ENCODE peak calls at places on chromosomes 3 and 15, in five cellular contexts. One of them, this sample, is unnamed.

GRCh38 chr15:88901713-88902490 is 6.6 kb upstream of the HAPLN3 start:
- DNase-seq in GM06990: no peak
- DNase-seq in AG10803: no peak
- DNase-seq in natural killer cell: no peak
- DNase-seq in HFFc6: no peak
- DNase-seq in this sample: no peak

GRCh38 chr15:84685304-84685703 is 27.3 kb upstream of the NMB start:
- DNase-seq in AG10803: peak
- DNase-seq in natural killer cell: no peak
- DNase-seq in HFFc6: peak
- DNase-seq in GM06990: no peak
- DNase-seq in this sample: no peak

GRCh38 chr3:110576962-110577361 is 494.7 kb upstream of the NECTIN3 start:
- DNase-seq in GM06990: no peak
- DNase-seq in natural killer cell: no peak
- DNase-seq in HFFc6: peak
- DNase-seq in AG10803: peak
- DNase-seq in this sample: peak

GRCh38 chr3:31250116-31250813 is 282.5 kb upstream of the STT3B start:
- DNase-seq in HFFc6: peak
- DNase-seq in natural killer cell: no peak
- DNase-seq in GM06990: no peak
- DNase-seq in AG10803: peak
- DNase-seq in this sample: no peak

GRCh38 chr3:126858887-126859286 is 124.0 kb upstream of the PLXNA1 start:
- DNase-seq in GM06990: no peak
- DNase-seq in natural killer cell: no peak
- DNase-seq in HFFc6: peak
- DNase-seq in AG10803: peak
- DNase-seq in this sample: peak

GRCh38 chr3:103947062-103947461 is 1419.6 kb upstream of the ALCAM start:
- DNase-seq in GM06990: no peak
- DNase-seq in HFFc6: no peak
- DNase-seq in AG10803: no peak
- DNase-seq in natural killer cell: no peak
- DNase-seq in this sample: no peak

GRCh38 chr3:178072391-178072790 is 463.8 kb upstream of the KCNMB2 start:
- DNase-seq in GM06990: no peak
- DNase-seq in AG10803: peak
- DNase-seq in natural killer cell: no peak
- DNase-seq in HFFc6: no peak
- DNase-seq in this sample: no peak

GRCh38 chr3:42071720-42072582 is 19.2 kb upstream of the TRAK1 start:
- DNase-seq in AG10803: peak
- DNase-seq in GM06990: no peak
- DNase-seq in HFFc6: peak
- DNase-seq in natural killer cell: no peak
- DNase-seq in this sample: peak

GRCh38 chr3:194141415-194142155 is 5.6 kb downstream of the HES1 start:
- DNase-seq in HFFc6: peak
- DNase-seq in GM06990: peak
- DNase-seq in natural killer cell: peak
- DNase-seq in AG10803: peak
- DNase-seq in this sample: peak

GRCh38 chr3:197333901-197334639 is 35.7 kb upstream of the DLG1 start:
- DNase-seq in HFFc6: no peak
- DNase-seq in GM06990: no peak
- DNase-seq in AG10803: no peak
- DNase-seq in natural killer cell: no peak
- DNase-seq in this sample: no peak

GRCh38 chr3:8644748-8645390 is at the start of gene SSUH2:
- DNase-seq in AG10803: no peak
- DNase-seq in GM06990: no peak
- DNase-seq in natural killer cell: no peak
- DNase-seq in HFFc6: no peak
- DNase-seq in this sample: no peak

GRCh38 chr3:194187543-194187942 is 51.6 kb downstream of the HES1 start:
- DNase-seq in HFFc6: no peak
- DNase-seq in GM06990: no peak
- DNase-seq in natural killer cell: no peak
- DNase-seq in AG10803: no peak
- DNase-seq in this sample: no peak

GRCh38 chr15:60989696-60990095 is 239.4 kb downstream of the RORA start:
- DNase-seq in natural killer cell: no peak
- DNase-seq in AG10803: no peak
- DNase-seq in HFFc6: peak
- DNase-seq in GM06990: no peak
- DNase-seq in this sample: no peak

GRCh38 chr3:69774029-69774428 is 34.8 kb downstream of the MITF start:
- DNase-seq in AG10803: no peak
- DNase-seq in natural killer cell: no peak
- DNase-seq in GM06990: no peak
- DNase-seq in HFFc6: no peak
- DNase-seq in this sample: no peak

DNA sequence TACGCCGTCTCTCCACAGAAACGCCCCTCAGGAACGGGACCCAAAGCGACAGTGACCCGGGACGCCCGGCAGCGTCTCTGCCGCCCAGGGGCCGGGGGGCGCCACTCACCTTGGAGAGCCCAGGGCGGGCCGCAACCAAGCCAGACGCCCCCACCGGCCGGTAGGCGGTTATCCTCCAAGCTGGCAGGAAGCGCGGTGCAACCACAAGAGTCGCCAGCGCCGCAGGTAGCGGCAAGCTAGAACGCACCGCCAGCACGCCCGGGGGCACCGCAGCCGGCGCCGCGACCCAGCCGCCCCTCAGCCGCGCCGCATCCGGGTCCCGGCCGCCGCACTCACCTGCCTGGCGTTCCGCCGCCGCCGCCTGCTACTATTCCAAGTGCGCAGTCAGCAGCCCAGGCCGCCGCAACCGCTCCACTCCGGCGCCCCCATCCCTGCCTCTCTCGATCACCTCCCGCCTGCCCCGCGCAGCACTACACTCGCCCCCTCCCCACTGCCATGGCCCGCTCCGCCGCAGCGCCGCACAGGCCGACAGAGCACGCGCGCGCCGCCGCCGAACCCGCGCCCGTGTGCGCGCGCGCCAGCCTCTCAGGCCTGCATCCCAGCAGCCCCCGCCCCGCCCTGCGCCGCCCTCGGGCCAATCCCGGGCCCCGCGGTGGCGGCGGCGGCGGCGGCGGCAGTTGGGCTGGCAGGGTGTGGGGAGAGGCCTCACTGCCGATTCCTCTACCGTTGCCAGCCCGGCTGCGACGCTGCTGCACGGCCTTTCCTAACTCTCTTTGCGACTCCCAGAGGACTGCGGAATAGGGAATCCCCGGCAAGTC is at the start of gene PIK3CB:
- DNase-seq in natural killer cell: peak
- DNase-seq in AG10803: peak
- DNase-seq in GM06990: peak
- DNase-seq in HFFc6: peak
- DNase-seq in this sample: peak
- TF ChIP-seq CTCF in natural killer cell: no peak
- TF ChIP-seq CTCF in AG10803: no peak
- TF ChIP-seq CTCF in GM06990: peak
- TF ChIP-seq CTCF in HFFc6: peak
- TF ChIP-seq CTCF in this sample: peak

GRCh38 chr3:148459931-148460513 is 237.7 kb upstream of the AGTR1 start:
- DNase-seq in HFFc6: peak
- DNase-seq in AG10803: peak
- DNase-seq in GM06990: no peak
- DNase-seq in natural killer cell: no peak
- DNase-seq in this sample: no peak
- TF ChIP-seq CTCF in HFFc6: peak
- TF ChIP-seq CTCF in AG10803: peak
- TF ChIP-seq CTCF in GM06990: peak
- TF ChIP-seq CTCF in natural killer cell: no peak
- TF ChIP-seq CTCF in this sample: no peak

GRCh38 chr3:87349833-87350232 is 73.4 kb upstream of the POU1F1 start:
- DNase-seq in GM06990: no peak
- DNase-seq in AG10803: no peak
- DNase-seq in HFFc6: no peak
- DNase-seq in natural killer cell: no peak
- DNase-seq in this sample: no peak

GRCh38 chr3:87354399-87354798 is 78.0 kb upstream of the POU1F1 start:
- DNase-seq in natural killer cell: no peak
- DNase-seq in AG10803: peak
- DNase-seq in HFFc6: no peak
- DNase-seq in GM06990: no peak
- DNase-seq in this sample: no peak

GRCh38 chr3:87351913-87352312 is 75.5 kb upstream of the POU1F1 start:
- DNase-seq in natural killer cell: no peak
- DNase-seq in HFFc6: no peak
- DNase-seq in AG10803: no peak
- DNase-seq in GM06990: no peak
- DNase-seq in this sample: no peak

DNA sequence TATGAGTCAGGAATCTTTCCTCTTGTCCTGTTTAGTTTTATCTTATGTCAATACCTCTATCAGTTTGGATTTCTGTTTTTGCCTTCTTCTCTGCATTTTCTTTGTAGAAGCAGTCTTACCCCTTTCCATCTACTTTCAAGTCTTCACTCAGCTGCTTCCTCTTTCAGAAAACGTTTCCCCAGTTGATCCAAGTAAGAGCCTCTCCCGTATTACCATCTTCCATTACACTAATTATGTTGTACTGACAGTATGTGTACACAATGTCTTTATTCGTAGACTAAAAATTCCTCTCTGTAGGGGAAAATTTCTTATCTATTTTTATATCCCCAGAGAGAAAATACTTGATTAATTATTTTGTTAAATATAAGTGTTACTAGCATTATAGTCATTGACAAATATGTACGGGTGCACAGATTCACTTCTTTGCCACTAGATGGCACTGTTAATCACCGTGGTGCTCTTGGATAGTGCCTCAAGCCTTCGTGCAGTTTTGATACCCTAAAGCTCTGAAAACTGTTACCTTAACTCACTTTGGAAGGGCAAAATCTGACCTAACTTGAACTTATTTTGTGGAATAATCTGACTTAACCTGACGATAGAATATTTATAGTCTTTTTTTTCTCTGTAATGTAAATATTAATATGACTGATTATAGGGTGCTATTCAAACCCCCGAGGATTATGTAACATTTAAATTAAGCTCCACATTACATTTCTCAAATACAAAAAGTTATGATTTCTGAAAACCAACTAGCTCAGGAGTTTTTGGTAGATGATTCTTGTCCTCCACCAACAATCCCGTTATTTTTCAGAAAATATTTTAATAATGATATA is 74.2 kb upstream of the POU1F1 start:
- DNase-seq in HFFc6: peak
- DNase-seq in GM06990: no peak
- DNase-seq in AG10803: peak
- DNase-seq in natural killer cell: no peak
- DNase-seq in this sample: peak
- TF ChIP-seq CTCF in HFFc6: peak
- TF ChIP-seq CTCF in GM06990: peak
- TF ChIP-seq CTCF in AG10803: peak
- TF ChIP-seq CTCF in natural killer cell: peak
- TF ChIP-seq CTCF in this sample: peak

GRCh38 chr3:47082519-47082918 is 81.4 kb downstream of the SETD2 start:
- DNase-seq in GM06990: peak
- DNase-seq in HFFc6: peak
- DNase-seq in AG10803: peak
- DNase-seq in natural killer cell: no peak
- DNase-seq in this sample: no peak
- TF ChIP-seq CTCF in GM06990: no peak
- TF ChIP-seq CTCF in HFFc6: no peak
- TF ChIP-seq CTCF in AG10803: no peak
- TF ChIP-seq CTCF in natural killer cell: no peak
- TF ChIP-seq CTCF in this sample: no peak